ENCODE peak calls at places on chromosomes 11 and 22, in five cellular contexts. L, J, B, T and O are unnamed samples.
A peak's percentile ranks its signal among the peaks of the same experiment; 100 is the strongest.

GRCh38 chr11:64581057-64581523 is 9.9 kb upstream of the SLC22A12 start:
- DNase-seq in T (no peak), B (no peak), J (no peak), L (no peak), O (no peak)

GRCh38 chr11:99020324-99021225 is at the start of gene CNTN5:
- DNase-seq in B (peak; percentile 49), T (peak; percentile 63), J (peak; percentile 9), L (peak; percentile 19), O (peak; percentile 85)

GRCh38 chr11:47980907-47981621 is 705 bp downstream of the PTPRJ start:
- DNase-seq in B (peak; percentile 63), T (peak; percentile 44), J (peak; percentile 41), L (peak; percentile 56), O (peak; percentile 88)

GRCh38 chr22:43553451-43554258 is 141.8 kb downstream of the MPPED1 start:
- DNase-seq in B (peak; percentile 3), L (no peak), T (no peak), J (no peak), O (no peak)

GRCh38 chr11:77654770-77655434 is 17.3 kb upstream of the CLNS1A start:
- DNase-seq in J (no peak), T (no peak), B (no peak), L (no peak), O (no peak)

GRCh38 chr11:38411149-38411548 is 1813.1 kb upstream of the RAG2 start:
- DNase-seq in T (no peak), B (no peak), J (no peak), L (no peak), O (no peak)

GRCh38 chr11:63142459-63142858 is 1.6 kb downstream of the SLC22A24 start:
- DNase-seq in L (no peak), T (no peak), B (no peak), J (no peak), O (no peak)

GRCh38 chr22:45602004-45602733 is 69.5 kb upstream of the ATXN10 start:
- DNase-seq in T (no peak), L (no peak), J (no peak), B (no peak), O (no peak)

GRCh38 chr11:79461144-79461543 is 20.3 kb upstream of the TENM4 start:
- DNase-seq in L (no peak), J (peak; percentile 30), T (peak; percentile 74), B (no peak), O (peak; percentile 64)